ENCODE peak calls at places on chromosomes 6 and 20, in ten cellular contexts. N, M, E, Q, K, B, D, O, A and J are unnamed samples.
A peak's percentile ranks its signal among the peaks of the same experiment; 100 is the strongest.

GRCh38 chr20:8744228-8744844 is 324.6 kb upstream of the PLCB4 start:
- DNase-seq in E (no peak), A (no peak), B (no peak), N (no peak), M (no peak), D (no peak), K (no peak), O (no peak), Q (peak; percentile 11), J (no peak)

GRCh38 chr6:2876210-2877056 is 26.7 kb downstream of the SERPINB9 start:
- DNase-seq in N (peak; percentile 32), A (no peak), Q (peak; percentile 95), B (peak; percentile 86), O (no peak), K (no peak), E (no peak), M (no peak), D (peak; percentile 50), J (peak; percentile 60)

GRCh38 chr6:154480144-154480639 is 30.3 kb downstream of the CNKSR3 start:
- DNase-seq in N (no peak), A (no peak), D (no peak), Q (no peak), K (no peak), M (no peak), O (no peak), B (no peak), E (no peak), J (no peak)

GRCh38 chr6:44655368-44656342 is 268.1 kb downstream of the CDC5L start:
- DNase-seq in B (peak; percentile 80), E (peak; percentile 38), K (peak; percentile 10), D (peak; percentile 19), N (peak; percentile 66), Q (peak; percentile 68), O (peak; percentile 50), M (peak; percentile 73), A (peak; percentile 77), J (peak; percentile 70)

GRCh38 chr6:163814494-163815364 is 400.2 kb downstream of the QKI start:
- DNase-seq in E (no peak), A (no peak), N (peak; percentile 42), O (no peak), Q (peak; percentile 93), B (no peak), D (peak; percentile 27), M (no peak), K (no peak), J (peak; percentile 27)

GRCh38 chr6:110039996-110040383 is 61.9 kb downstream of the GPR6 start:
- DNase-seq in O (no peak), A (no peak), N (peak; percentile 48), Q (peak; percentile 49), K (no peak), B (no peak), D (no peak), E (peak; percentile 32), M (no peak), J (peak; percentile 67)

GRCh38 chr6:13487122-13488014 is at the start of gene GFOD1:
- DNase-seq in M (peak; percentile 83), E (peak; percentile 57), K (peak; percentile 69), B (peak; percentile 95), A (peak; percentile 49), O (peak; percentile 52), D (peak; percentile 91), Q (peak; percentile 88), N (peak; percentile 89), J (peak; percentile 92)

GRCh38 chr6:122248001-122248669 is 151.3 kb upstream of the HSF2 start:
- DNase-seq in O (no peak), A (no peak), M (no peak), K (no peak), D (no peak), B (no peak), N (no peak), Q (no peak), E (no peak), J (no peak)

GRCh38 chr6:161744211-161745067 is 470.6 kb upstream of the AGPAT4 start:
- DNase-seq in N (no peak), Q (no peak), D (no peak), K (no peak), E (no peak), O (no peak), B (no peak), M (no peak), A (no peak), J (no peak)

GRCh38 chr6:3308106-3308505 is 49.4 kb downstream of the PSMG4 start:
- DNase-seq in N (no peak), A (no peak), M (no peak), K (no peak), D (no peak), E (no peak), B (no peak), O (no peak), Q (no peak), J (no peak)

GRCh38 chr6:133632206-133632605 is 256.7 kb upstream of the TCF21 start:
- DNase-seq in B (no peak), Q (peak; percentile 72), A (no peak), E (no peak), O (no peak), N (no peak), D (no peak), M (no peak), K (no peak), J (no peak)

GRCh38 chr20:45924391-45925261 is 9.9 kb upstream of the PCIF1 start:
- DNase-seq in A (no peak), Q (peak; percentile 38), K (no peak), N (no peak), E (no peak), D (no peak), B (peak; percentile 65), O (no peak), M (no peak), J (no peak)